ENCODE peak calls at places on chromosome 11, in seven cellular contexts. One of them, this sample, is unnamed.

GRCh38 chr11:100594320-100594719 is 92.8 kb upstream of the ARHGAP42 start:
- DNase-seq in heart right ventricle: no peak
- DNase-seq in foreskin fibroblast: no peak
- DNase-seq in body of pancreas: no peak
- DNase-seq in adrenal gland: no peak
- DNase-seq in fibroblast of lung: no peak
- DNase-seq in IMR-90: no peak
- DNase-seq in this sample: no peak

GRCh38 chr11:64754124-64754918 is 5.5 kb downstream of the PYGM start:
- DNase-seq in heart right ventricle: no peak
- DNase-seq in foreskin fibroblast: no peak
- DNase-seq in body of pancreas: peak
- DNase-seq in adrenal gland: no peak
- DNase-seq in fibroblast of lung: no peak
- DNase-seq in IMR-90: no peak
- DNase-seq in this sample: no peak

GRCh38 chr11:130001491-130002351 is 914 bp downstream of the PRDM10 start:
- DNase-seq in heart right ventricle: no peak
- DNase-seq in foreskin fibroblast: peak
- DNase-seq in body of pancreas: no peak
- DNase-seq in adrenal gland: peak
- DNase-seq in fibroblast of lung: peak
- DNase-seq in IMR-90: peak
- DNase-seq in this sample: no peak

GRCh38 chr11:22787565-22788162 is 41.9 kb downstream of the SVIP start:
- DNase-seq in heart right ventricle: no peak
- DNase-seq in foreskin fibroblast: peak
- DNase-seq in body of pancreas: peak
- DNase-seq in adrenal gland: peak
- DNase-seq in fibroblast of lung: peak
- DNase-seq in IMR-90: peak
- DNase-seq in this sample: no peak

GRCh38 chr11:65165847-65166317 is 4.2 kb upstream of the SPDYC start:
- DNase-seq in heart right ventricle: no peak
- DNase-seq in foreskin fibroblast: no peak
- DNase-seq in body of pancreas: peak
- DNase-seq in adrenal gland: no peak
- DNase-seq in fibroblast of lung: no peak
- DNase-seq in IMR-90: no peak
- DNase-seq in this sample: no peak

GRCh38 chr11:8838248-8838647 is 72.7 kb upstream of the AKIP1 start:
- DNase-seq in heart right ventricle: no peak
- DNase-seq in foreskin fibroblast: peak
- DNase-seq in body of pancreas: no peak
- DNase-seq in adrenal gland: no peak
- DNase-seq in fibroblast of lung: peak
- DNase-seq in IMR-90: peak
- DNase-seq in this sample: no peak

GRCh38 chr11:77190331-77191075 is 62.5 kb downstream of the MYO7A start:
- DNase-seq in heart right ventricle: no peak
- DNase-seq in foreskin fibroblast: no peak
- DNase-seq in body of pancreas: no peak
- DNase-seq in adrenal gland: no peak
- DNase-seq in fibroblast of lung: no peak
- DNase-seq in IMR-90: no peak
- DNase-seq in this sample: no peak

GRCh38 chr11:126152152-126152551 is 59.3 kb downstream of the RPUSD4 start:
- DNase-seq in heart right ventricle: no peak
- DNase-seq in foreskin fibroblast: no peak
- DNase-seq in body of pancreas: no peak
- DNase-seq in adrenal gland: no peak
- DNase-seq in fibroblast of lung: no peak
- DNase-seq in IMR-90: no peak
- DNase-seq in this sample: no peak

GRCh38 chr11:12683857-12684256 is 9.6 kb downstream of the TEAD1 start:
- DNase-seq in heart right ventricle: no peak
- DNase-seq in foreskin fibroblast: no peak
- DNase-seq in body of pancreas: no peak
- DNase-seq in adrenal gland: no peak
- DNase-seq in fibroblast of lung: peak
- DNase-seq in IMR-90: no peak
- DNase-seq in this sample: no peak

GRCh38 chr11:61369372-61370348 is 7.5 kb downstream of the TMEM138 start:
- DNase-seq in heart right ventricle: peak
- DNase-seq in foreskin fibroblast: peak
- DNase-seq in body of pancreas: peak
- DNase-seq in adrenal gland: peak
- DNase-seq in fibroblast of lung: peak
- DNase-seq in IMR-90: peak
- DNase-seq in this sample: no peak

GRCh38 chr11:115613986-115614625 is 109.9 kb upstream of the CADM1 start:
- DNase-seq in heart right ventricle: no peak
- DNase-seq in foreskin fibroblast: peak
- DNase-seq in body of pancreas: no peak
- DNase-seq in adrenal gland: no peak
- DNase-seq in fibroblast of lung: peak
- DNase-seq in IMR-90: peak
- DNase-seq in this sample: no peak

DNA sequence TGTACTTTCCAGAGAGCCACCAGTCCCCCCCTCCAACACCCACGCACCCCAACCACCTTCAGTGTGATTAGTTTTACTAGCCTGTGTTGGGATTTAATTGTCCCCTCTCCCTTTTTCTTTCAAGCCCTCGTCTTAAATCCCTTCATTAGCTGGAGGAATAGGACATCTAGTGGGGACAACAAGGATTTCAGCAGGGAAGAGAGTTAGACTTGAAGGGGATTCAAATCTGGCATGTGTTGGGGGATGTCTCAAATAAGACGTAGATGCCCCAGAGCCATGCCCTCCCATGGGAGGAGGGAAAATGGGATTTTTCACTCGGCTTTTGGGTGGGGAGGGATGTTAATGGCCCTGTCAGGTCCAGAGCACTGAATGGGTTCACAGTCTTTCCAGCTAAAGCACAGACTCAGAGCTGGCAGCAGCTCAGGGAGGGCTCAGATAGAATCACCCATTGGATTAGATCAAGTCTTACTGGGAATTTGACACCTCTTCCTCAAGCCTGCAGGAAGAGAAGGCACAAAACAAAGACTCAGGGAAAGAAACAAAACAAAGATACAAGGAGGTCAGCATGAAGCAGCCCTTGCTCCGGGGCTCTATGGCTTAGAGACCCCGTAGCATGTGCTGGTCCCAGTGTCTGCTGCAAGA is 10.7 kb downstream of the INS start:
- DNase-seq in heart right ventricle: no peak
- DNase-seq in foreskin fibroblast: peak
- DNase-seq in body of pancreas: no peak
- DNase-seq in adrenal gland: no peak
- DNase-seq in fibroblast of lung: peak
- DNase-seq in IMR-90: peak
- DNase-seq in this sample: no peak
- TF ChIP-seq CTCF in heart right ventricle: peak
- TF ChIP-seq CTCF in foreskin fibroblast: peak
- TF ChIP-seq CTCF in body of pancreas: peak
- TF ChIP-seq CTCF in adrenal gland: peak
- TF ChIP-seq CTCF in fibroblast of lung: peak
- TF ChIP-seq CTCF in IMR-90: peak
- TF ChIP-seq CTCF in this sample: peak

GRCh38 chr11:83034673-83035014 is 37.1 kb downstream of the RAB30 start:
- DNase-seq in heart right ventricle: no peak
- DNase-seq in foreskin fibroblast: no peak
- DNase-seq in body of pancreas: no peak
- DNase-seq in adrenal gland: no peak
- DNase-seq in fibroblast of lung: no peak
- DNase-seq in IMR-90: no peak
- DNase-seq in this sample: no peak

GRCh38 chr11:83036701-83037100 is 35.0 kb downstream of the RAB30 start:
- DNase-seq in heart right ventricle: no peak
- DNase-seq in foreskin fibroblast: no peak
- DNase-seq in body of pancreas: no peak
- DNase-seq in adrenal gland: peak
- DNase-seq in fibroblast of lung: no peak
- DNase-seq in IMR-90: no peak
- DNase-seq in this sample: no peak

GRCh38 chr11:83033972-83034672 is 37.6 kb downstream of the RAB30 start:
- DNase-seq in heart right ventricle: peak
- DNase-seq in foreskin fibroblast: peak
- DNase-seq in body of pancreas: peak
- DNase-seq in adrenal gland: peak
- DNase-seq in fibroblast of lung: peak
- DNase-seq in IMR-90: peak
- DNase-seq in this sample: no peak

GRCh38 chr11:83035070-83035854 is 36.4 kb downstream of the RAB30 start:
- DNase-seq in heart right ventricle: no peak
- DNase-seq in foreskin fibroblast: peak
- DNase-seq in body of pancreas: no peak
- DNase-seq in adrenal gland: no peak
- DNase-seq in fibroblast of lung: peak
- DNase-seq in IMR-90: no peak
- DNase-seq in this sample: no peak

DNA sequence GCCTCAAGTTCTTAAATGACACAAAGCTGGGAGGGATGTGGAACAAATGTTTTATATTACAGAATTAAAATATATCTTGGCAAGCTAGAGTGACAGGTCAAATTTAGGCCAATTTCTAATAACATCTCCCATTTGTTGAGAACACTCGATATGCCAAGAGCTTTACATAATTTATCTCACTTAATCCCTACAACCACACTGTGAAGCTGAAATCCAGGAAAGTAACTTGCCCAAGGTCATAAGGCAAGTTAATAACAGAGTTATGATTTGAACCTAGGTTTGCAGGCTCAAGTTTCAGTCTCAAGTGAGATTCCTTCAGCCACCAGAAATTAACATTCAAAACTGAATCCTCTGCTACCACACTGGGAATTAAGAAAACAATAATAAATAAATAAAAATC is 38.3 kb downstream of the RAB30 start:
- DNase-seq in heart right ventricle: no peak
- DNase-seq in foreskin fibroblast: no peak
- DNase-seq in body of pancreas: no peak
- DNase-seq in adrenal gland: no peak
- DNase-seq in fibroblast of lung: no peak
- DNase-seq in IMR-90: no peak
- DNase-seq in this sample: no peak
- H3K4me3 ChIP-seq in heart right ventricle: peak
- H3K4me3 ChIP-seq in foreskin fibroblast: peak
- H3K4me3 ChIP-seq in body of pancreas: no peak
- H3K4me3 ChIP-seq in adrenal gland: no peak
- H3K4me3 ChIP-seq in fibroblast of lung: peak
- H3K4me3 ChIP-seq in IMR-90: no peak
- H3K4me3 ChIP-seq in this sample: no peak

DNA sequence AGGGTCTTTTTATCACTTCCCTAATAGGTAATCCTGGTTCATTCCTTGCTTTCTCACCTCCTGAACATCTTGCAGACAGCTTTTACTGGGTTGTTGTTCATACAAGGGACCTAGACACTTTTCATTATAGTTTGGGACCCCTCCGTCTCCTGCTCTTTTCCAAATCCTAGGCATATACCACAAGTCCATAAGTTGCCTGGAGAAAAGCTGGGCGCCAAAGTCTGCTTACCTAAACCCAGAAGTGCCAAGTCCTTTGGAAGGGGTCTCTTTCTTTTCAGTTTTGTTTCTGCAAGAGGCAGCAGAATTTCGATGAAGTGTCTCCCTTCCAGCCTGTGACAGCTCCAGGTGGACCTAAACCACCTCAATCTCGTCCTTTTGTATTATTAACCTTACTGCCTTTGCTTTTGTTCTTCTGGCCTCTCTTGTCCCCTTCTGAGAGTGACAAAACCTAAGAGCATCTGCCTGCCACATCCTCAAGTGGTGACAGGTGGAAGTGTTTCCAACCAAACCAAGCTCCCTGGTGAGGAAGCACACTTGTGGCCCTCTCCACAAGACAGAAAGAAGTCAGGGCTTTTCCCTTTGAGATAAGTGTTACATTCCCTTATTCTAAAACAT is 19.5 kb upstream of the P2RY6 start:
- DNase-seq in heart right ventricle: no peak
- DNase-seq in foreskin fibroblast: no peak
- DNase-seq in body of pancreas: no peak
- DNase-seq in adrenal gland: peak
- DNase-seq in fibroblast of lung: no peak
- DNase-seq in IMR-90: no peak
- DNase-seq in this sample: no peak
- TF ChIP-seq CTCF in heart right ventricle: no peak
- TF ChIP-seq CTCF in foreskin fibroblast: no peak
- TF ChIP-seq CTCF in body of pancreas: no peak
- TF ChIP-seq CTCF in adrenal gland: no peak
- TF ChIP-seq CTCF in fibroblast of lung: no peak
- TF ChIP-seq CTCF in IMR-90: no peak
- TF ChIP-seq CTCF in this sample: peak

GRCh38 chr11:35143509-35144102 is 4.6 kb downstream of the CD44 start:
- DNase-seq in heart right ventricle: no peak
- DNase-seq in foreskin fibroblast: no peak
- DNase-seq in body of pancreas: no peak
- DNase-seq in adrenal gland: no peak
- DNase-seq in fibroblast of lung: no peak
- DNase-seq in IMR-90: no peak
- DNase-seq in this sample: no peak

GRCh38 chr11:35144811-35145210 is 5.8 kb downstream of the CD44 start:
- DNase-seq in heart right ventricle: no peak
- DNase-seq in foreskin fibroblast: no peak
- DNase-seq in body of pancreas: no peak
- DNase-seq in adrenal gland: no peak
- DNase-seq in fibroblast of lung: peak
- DNase-seq in IMR-90: peak
- DNase-seq in this sample: no peak

GRCh38 chr11:35142481-35143207 is 3.7 kb downstream of the CD44 start:
- DNase-seq in heart right ventricle: no peak
- DNase-seq in foreskin fibroblast: peak
- DNase-seq in body of pancreas: peak
- DNase-seq in adrenal gland: no peak
- DNase-seq in fibroblast of lung: peak
- DNase-seq in IMR-90: peak
- DNase-seq in this sample: no peak

GRCh38 chr11:35145249-35145648 is 6.3 kb downstream of the CD44 start:
- DNase-seq in heart right ventricle: no peak
- DNase-seq in foreskin fibroblast: peak
- DNase-seq in body of pancreas: peak
- DNase-seq in adrenal gland: no peak
- DNase-seq in fibroblast of lung: peak
- DNase-seq in IMR-90: peak
- DNase-seq in this sample: peak

DNA sequence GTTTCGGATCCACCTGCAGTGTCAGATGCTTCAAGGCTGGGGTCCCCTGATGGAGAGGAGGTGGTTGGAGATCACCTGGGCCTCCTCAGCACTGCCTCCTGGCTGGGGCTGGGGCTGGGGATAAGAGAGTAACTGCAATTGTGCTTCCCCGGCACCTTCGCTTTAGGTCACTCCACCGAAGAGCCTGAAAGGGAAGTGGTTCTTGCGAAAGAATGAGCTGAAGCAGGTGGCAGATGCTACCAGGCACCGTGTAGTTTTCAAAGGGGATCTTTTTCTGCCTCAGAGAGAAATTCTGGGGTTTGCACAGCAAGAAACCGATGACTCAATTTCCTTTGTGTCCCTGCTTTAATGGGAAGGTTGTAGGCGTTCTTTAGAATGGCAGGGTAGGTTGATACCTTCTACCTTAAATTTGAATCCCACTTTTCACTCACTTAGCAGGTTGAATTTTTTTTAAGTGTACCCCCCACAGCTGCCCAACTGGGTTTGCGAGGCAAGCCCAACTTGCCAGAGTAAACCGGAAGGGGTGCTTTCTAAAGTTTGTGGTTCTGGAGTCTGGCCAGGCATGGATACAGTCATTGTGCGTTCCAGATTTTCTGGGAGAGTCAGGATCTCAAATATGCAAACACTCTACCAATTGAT is 5.3 kb downstream of the CD44 start:
- DNase-seq in heart right ventricle: no peak
- DNase-seq in foreskin fibroblast: peak
- DNase-seq in body of pancreas: no peak
- DNase-seq in adrenal gland: no peak
- DNase-seq in fibroblast of lung: peak
- DNase-seq in IMR-90: peak
- DNase-seq in this sample: peak
- H3K4me3 ChIP-seq in heart right ventricle: no peak
- H3K4me3 ChIP-seq in foreskin fibroblast: peak
- H3K4me3 ChIP-seq in body of pancreas: no peak
- H3K4me3 ChIP-seq in adrenal gland: no peak
- H3K4me3 ChIP-seq in fibroblast of lung: peak
- H3K4me3 ChIP-seq in IMR-90: peak
- H3K4me3 ChIP-seq in this sample: peak

This sample was measured in GM12864.